ENCODE peak calls at places on chromosomes 11 and 22, in eight cellular contexts. E, G, Q, D, I, K, N and C are unnamed samples.

GRCh38 chr11:503179-503981 is 3.7 kb downstream of the RNH1 start:
- DNase-seq in G (peak; percentile 75), N (peak; percentile 87), D (no peak), Q (peak; percentile 79), K (peak; percentile 69), E (no peak), I (no peak), C (no peak)

GRCh38 chr11:12087075-12087775 is 23.2 kb upstream of the MICAL2 start:
- DNase-seq in N (no peak), G (peak; percentile 91), I (no peak), D (peak; percentile 74), E (no peak), K (no peak), Q (no peak), C (no peak)

GRCh38 chr11:62398011-62398994 is 20.5 kb upstream of the SCGB1A1 start:
- DNase-seq in D (no peak), K (no peak), G (no peak), E (no peak), Q (no peak), N (peak; percentile 64), I (no peak), C (no peak)

GRCh38 chr11:73226297-73227006 is 8.4 kb downstream of the P2RY2 start:
- DNase-seq in E (no peak), G (no peak), K (no peak), D (no peak), I (no peak), N (peak; percentile 54), Q (no peak), C (peak; percentile 56)

GRCh38 chr11:75276696-75277095 is 36.1 kb downstream of the TPBGL start:
- DNase-seq in Q (no peak), E (no peak), D (no peak), I (peak; percentile 20), G (no peak), K (no peak), N (peak; percentile 6), C (no peak)

GRCh38 chr11:11786771-11787170 is 55.0 kb upstream of the USP47 start:
- DNase-seq in K (no peak), I (no peak), E (no peak), D (peak; percentile 53), G (no peak), N (no peak), Q (no peak), C (no peak)

GRCh38 chr11:61897387-61898246 is 6.3 kb upstream of the FADS3 start:
- DNase-seq in Q (peak; percentile 51), G (peak; percentile 64), N (peak; percentile 88), D (peak; percentile 81), E (peak; percentile 31), K (peak; percentile 89), I (peak; percentile 79), C (no peak)

GRCh38 chr11:124897681-124898680 is at the start of gene ROBO4:
- DNase-seq in I (peak; percentile 44), D (peak; percentile 97), G (no peak), Q (no peak), E (no peak), N (no peak), K (peak; percentile 9), C (no peak)

GRCh38 chr11:121293276-121293569 is 652 bp downstream of the SC5D start:
- DNase-seq in D (peak; percentile 24), K (no peak), Q (no peak), N (no peak), G (no peak), I (no peak), E (no peak), C (no peak)

GRCh38 chr11:130219148-130219547 is 59.6 kb downstream of the ST14 start:
- DNase-seq in K (no peak), E (no peak), N (no peak), G (no peak), I (no peak), Q (no peak), D (no peak), C (no peak)

GRCh38 chr22:43669190-43669589 is 142.9 kb downstream of the EFCAB6 start:
- DNase-seq in K (no peak), Q (no peak), E (no peak), D (no peak), N (no peak), G (no peak), I (no peak), C (no peak)

GRCh38 chr11:1501421-1502167 is 15.0 kb upstream of the MOB2 start:
- DNase-seq in G (no peak), E (no peak), Q (no peak), D (no peak), N (no peak), K (no peak), I (no peak), C (peak; percentile 90)

GRCh38 chr22:47384977-47385376 is 622.5 kb downstream of the TBC1D22A start:
- DNase-seq in N (peak; percentile 45), K (no peak), G (no peak), D (no peak), Q (no peak), E (no peak), I (no peak), C (peak; percentile 57)

GRCh38 chr22:38456841-38457699 is 2.1 kb upstream of the KCNJ4 start:
- DNase-seq in I (no peak), D (no peak), K (no peak), E (no peak), Q (no peak), G (no peak), N (no peak), C (no peak)

GRCh38 chr11:113201055-113201818 is 113.1 kb upstream of the TTC12 start:
- DNase-seq in K (no peak), Q (no peak), N (no peak), I (no peak), E (peak; percentile 69), D (no peak), G (peak; percentile 2), C (no peak)

GRCh38 chr11:1830500-1831223 is 4.1 kb upstream of the SYT8 start:
- DNase-seq in E (no peak), D (no peak), N (peak; percentile 82), G (no peak), I (peak; percentile 93), K (no peak), Q (no peak), C (no peak)

GRCh38 chr11:44065161-44065571 is 904 bp upstream of the ACCS start:
- DNase-seq in K (no peak), Q (no peak), D (no peak), G (no peak), N (no peak), E (no peak), I (no peak), C (no peak)

GRCh38 chr11:122209619-122210377 is 93.8 kb upstream of the BLID start:
- DNase-seq in E (no peak), D (no peak), N (no peak), G (no peak), K (no peak), I (peak; percentile 85), Q (peak; percentile 33), C (no peak)

GRCh38 chr11:14500181-14500651 is 605 bp upstream of the COPB1 start:
- DNase-seq in G (peak; percentile 82), Q (no peak), D (peak; percentile 57), E (peak; percentile 53), K (peak; percentile 60), N (no peak), I (no peak), C (no peak)

GRCh38 chr11:119206512-119207299 is 567 bp downstream of the CBL start:
- DNase-seq in I (peak; percentile 58), D (peak; percentile 42), N (peak; percentile 90), G (peak; percentile 58), K (peak; percentile 76), Q (no peak), E (no peak), C (peak; percentile 91)

GRCh38 chr22:22425366-22425765 is 83.2 kb downstream of the ZNF280B start:
- DNase-seq in N (no peak), D (no peak), K (no peak), E (no peak), I (no peak), Q (no peak), G (no peak), C (no peak)

GRCh38 chr11:108872781-108873291 is 208.0 kb downstream of the DDX10 start:
- DNase-seq in D (peak; percentile 77), E (no peak), Q (no peak), G (no peak), N (no peak), K (no peak), I (no peak), C (no peak)

GRCh38 chr11:12404461-12404860 is 27.1 kb downstream of the PARVA start:
- DNase-seq in K (no peak), D (no peak), G (no peak), I (peak; percentile 61), N (no peak), Q (no peak), E (no peak), C (no peak)

GRCh38 chr22:28955817-28956216 is 72.4 kb downstream of the ZNRF3 start:
- DNase-seq in D (no peak), I (peak; percentile 47), G (peak; percentile 91), N (no peak), Q (no peak), K (peak; percentile 32), E (no peak), C (no peak)